ENCODE peak calls at places on chromosome X, in six cellular contexts. H is HCT116, A is K562, P is SK-N-SH, K is H1, G is HepG2. V is an unnamed sample. For H4K20me1, the result is how much of the 10 kb centered on the place peaks cover.

GRCh38 chrX:110188701-110189558 is 129.0 kb downstream of the AMMECR1 start:
- DNase-seq in G (no peak), H (no peak), K (no peak), P (no peak), A (no peak), V (no peak)

GRCh38 chrX:69093960-69094935 is 71.0 kb downstream of the PJA1 start:
- DNase-seq in K (peak), G (peak), P (peak), A (peak), H (peak), V (no peak)

GRCh38 chrX:153934473-153935325 is at the start of gene NAA10:
- DNase-seq in H (no peak), P (peak), G (peak), A (peak), K (peak), V (no peak)

GRCh38 chrX:109687903-109688302 is 45.2 kb downstream of the ACSL4 start:
- DNase-seq in K (no peak), H (no peak), A (no peak), G (no peak), P (no peak), V (no peak)

GRCh38 chrX:21375795-21376069 is 1.5 kb downstream of the CNKSR2 start:
- DNase-seq in P (peak), K (no peak), H (no peak), A (no peak), G (no peak), V (no peak)

GRCh38 chrX:136251042-136251991 is at the start of gene MAP7D3:
- DNase-seq in K (peak), H (peak), A (peak), P (peak), G (no peak), V (no peak)

GRCh38 chrX:65196758-65197371 is 220.6 kb upstream of the ZC4H2 start:
- DNase-seq in K (peak), G (peak), A (peak), H (no peak), P (no peak), V (no peak)

GRCh38 chrX:154051210-154051810 is 31.6 kb upstream of the IRAK1 start:
- DNase-seq in G (peak), P (peak), K (peak), H (peak), A (peak), V (no peak)

GRCh38 chrX:116694046-116694445 is 231.3 kb upstream of the CT83 start:
- DNase-seq in P (no peak), H (no peak), A (no peak), K (no peak), G (no peak), V (no peak)

GRCh38 chrX:107935664-107936433 is 46.3 kb downstream of the TEX13B start:
- DNase-seq in H (no peak), A (no peak), P (no peak), K (peak), G (no peak), V (no peak)

GRCh38 chrX:30278365-30278764 is 30.8 kb downstream of the NR0B1 start:
- DNase-seq in G (no peak), H (no peak), A (peak), K (no peak), P (no peak), V (no peak)

GRCh38 chrX:66035667-66036066 is 4.2 kb downstream of the VSIG4 start:
- DNase-seq in K (no peak), P (no peak), G (no peak), H (no peak), A (no peak), V (no peak)

GRCh38 chrX:1534321-1535168 is 2.4 kb downstream of the P2RY8 start:
- DNase-seq in G (no peak), K (peak), H (no peak), A (no peak), P (no peak), V (no peak)

GRCh38 chrX:150693782-150694574 is 782 bp downstream of the MTMR1 start:
- DNase-seq in H (peak), P (peak), K (peak), A (peak), G (peak), V (no peak)

GRCh38 chrX:29690061-29690460 is 525.3 kb upstream of the MAGEB2 start:
- DNase-seq in P (no peak), H (no peak), G (no peak), K (no peak), A (no peak), V (no peak)

GRCh38 chrX:154094833-154095232 is 2.7 kb downstream of the MECP2 start:
- DNase-seq in H (no peak), P (no peak), G (no peak), K (no peak), A (no peak), V (no peak)

GRCh38 chrX:79290596-79290995 is 76.5 kb downstream of the ITM2A start:
- DNase-seq in A (no peak), P (no peak), K (no peak), G (no peak), H (no peak), V (no peak)

DNA sequence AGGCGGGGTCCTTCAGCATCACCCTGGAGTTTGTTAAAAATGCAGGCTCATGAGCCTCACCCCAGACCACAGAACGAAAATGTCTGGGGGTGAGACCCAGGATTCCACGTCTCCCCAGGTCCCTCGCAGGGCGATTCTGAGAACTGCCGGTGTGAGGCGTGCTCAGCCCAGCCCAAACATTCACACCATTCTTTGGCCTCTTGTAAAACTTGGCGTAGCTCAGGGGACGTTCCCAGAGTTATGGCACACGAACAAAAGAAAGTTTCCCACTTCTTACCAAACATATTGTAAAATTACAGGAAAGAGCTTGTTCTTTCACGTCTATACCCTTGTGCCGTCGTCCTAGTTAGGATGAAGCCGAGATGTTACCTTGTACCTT is 12.9 kb downstream of the CD99 start:
- DNase-seq in H (no peak), K (no peak), P (no peak), G (no peak), A (no peak), V (no peak)
- H4K20me1 ChIP-seq in H (under half), K (under half), P (under half), G (under half), A (under half), V (under half)

DNA sequence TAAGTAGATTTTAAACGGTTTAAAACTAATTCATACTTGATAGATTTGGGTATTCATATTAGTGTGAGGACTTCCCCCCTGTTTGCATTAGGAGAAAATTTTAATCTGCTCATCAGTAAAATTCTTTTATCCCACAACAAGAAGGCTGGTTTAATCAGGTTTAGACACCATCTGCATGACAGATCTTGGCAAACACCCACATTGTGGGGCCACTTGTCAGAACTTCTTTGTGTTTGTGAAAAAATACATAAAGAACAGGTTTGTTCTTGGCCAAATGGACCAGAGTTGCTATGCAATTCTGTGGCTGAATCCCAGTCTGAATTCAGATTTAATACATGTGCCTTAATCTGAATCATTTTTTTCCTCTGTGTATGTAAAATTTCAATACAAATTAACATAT is 121.1 kb downstream of the REPS2 start:
- DNase-seq in G (no peak), A (no peak), H (no peak), P (peak), K (no peak), V (no peak)
- TF ChIP-seq YY1 in G (no peak), A (no peak), H (no peak), P (no peak), K (no peak), V (no peak)

DNA sequence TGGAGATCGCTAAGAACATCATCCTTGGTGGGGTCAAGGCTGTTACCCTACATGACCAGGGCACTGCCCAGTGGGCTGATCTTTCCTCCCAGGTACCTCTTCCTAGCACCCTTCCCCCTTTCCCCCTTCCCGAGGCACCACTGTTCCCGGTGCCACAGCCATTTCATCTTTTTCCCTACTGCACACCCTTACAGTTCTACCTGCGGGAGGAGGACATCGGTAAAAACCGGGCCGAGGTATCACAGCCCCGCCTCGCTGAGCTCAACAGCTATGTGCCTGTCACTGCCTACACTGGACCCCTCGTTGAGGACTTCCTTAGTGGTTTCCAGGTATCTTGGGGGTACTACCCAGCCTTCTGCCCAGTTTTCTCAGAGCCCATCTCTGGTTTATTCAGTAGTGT is 5.7 kb downstream of the UBA1 start:
- DNase-seq in K (no peak), P (no peak), H (no peak), G (no peak), A (no peak), V (no peak)
- H4K20me1 ChIP-seq in K (under half), P (half or more), H (under half), G (under half), A (under half), V (under half)

DNA sequence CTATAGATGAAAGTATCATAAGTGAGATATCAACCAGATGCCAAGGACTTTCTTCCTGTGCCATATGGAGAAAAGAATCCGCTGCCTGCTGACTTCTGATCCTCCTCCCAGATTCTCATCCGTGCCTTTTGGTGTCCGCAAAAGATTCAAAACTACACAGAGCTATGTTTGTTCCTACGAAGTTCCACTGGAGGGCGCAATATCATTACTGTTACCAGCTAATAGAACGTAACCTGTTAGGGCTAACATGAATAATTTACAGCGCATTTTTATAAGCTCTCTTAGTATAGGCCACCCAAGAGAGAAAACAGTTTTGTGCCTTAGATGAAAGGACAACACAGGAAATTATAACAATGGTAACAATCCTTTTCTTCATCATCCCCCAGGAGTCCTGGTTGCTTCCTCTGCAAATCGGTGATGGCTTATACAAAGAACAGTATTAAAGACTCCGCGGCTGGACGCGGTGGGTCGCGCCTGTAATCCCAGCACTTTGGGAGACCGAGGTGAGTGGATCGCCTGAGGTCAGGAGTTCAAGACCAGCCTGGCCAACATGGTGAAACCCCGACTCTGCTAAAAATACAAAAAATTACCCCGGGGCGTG is 22.8 kb upstream of the CENPVL3 start:
- DNase-seq in G (peak), H (peak), A (peak), P (peak), K (no peak), V (no peak)
- TF ChIP-seq YY1 in G (no peak), H (no peak), A (no peak), P (no peak), K (no peak), V (no peak)

DNA sequence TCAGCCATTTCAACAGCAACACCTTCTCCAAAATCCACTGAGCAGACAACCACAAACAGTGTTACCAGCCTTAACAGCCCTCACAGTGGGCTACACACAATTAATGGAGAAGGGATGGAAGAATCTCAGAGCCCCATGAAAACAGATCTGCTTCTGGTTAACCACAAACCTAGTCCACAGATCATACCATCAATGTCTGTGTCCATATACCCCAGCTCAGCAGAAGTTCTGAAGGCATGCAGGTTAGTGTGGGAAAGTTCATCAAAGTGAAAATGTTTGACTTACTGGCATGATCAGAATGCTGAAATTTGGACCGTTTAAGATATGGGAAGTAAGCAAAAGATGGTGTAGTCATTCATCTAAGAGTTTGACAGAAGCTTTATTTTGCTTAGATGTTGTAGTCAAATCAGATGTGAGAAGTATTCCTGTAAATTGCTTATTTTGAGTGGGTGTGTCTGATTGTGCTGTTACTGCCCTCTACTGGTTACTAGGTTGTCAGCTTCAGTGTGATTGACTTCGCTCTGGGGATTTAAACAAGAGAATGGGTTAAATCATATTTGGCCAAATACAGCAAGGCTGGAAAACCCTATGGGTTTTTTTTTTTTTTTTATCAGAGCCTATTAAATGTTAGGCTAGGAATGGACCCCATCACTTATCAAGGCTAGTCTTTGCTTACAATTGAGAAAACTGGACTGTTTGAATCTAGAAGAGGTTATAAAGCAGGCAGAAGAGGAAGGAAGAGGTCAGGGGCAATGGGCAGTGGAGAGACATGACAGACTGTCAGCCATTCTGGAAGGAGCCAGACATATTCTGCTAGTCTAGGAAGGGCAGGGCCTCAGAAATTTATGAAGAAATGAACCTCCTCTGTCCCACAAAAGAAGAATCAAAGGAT is 130.3 kb downstream of the DIPK2B start:
- DNase-seq in A (peak), H (peak), P (peak), G (peak), K (no peak), V (peak)
- H4K20me1 ChIP-seq in A (under half), H (under half), P (under half), G (under half), K (under half), V (under half)

DNA sequence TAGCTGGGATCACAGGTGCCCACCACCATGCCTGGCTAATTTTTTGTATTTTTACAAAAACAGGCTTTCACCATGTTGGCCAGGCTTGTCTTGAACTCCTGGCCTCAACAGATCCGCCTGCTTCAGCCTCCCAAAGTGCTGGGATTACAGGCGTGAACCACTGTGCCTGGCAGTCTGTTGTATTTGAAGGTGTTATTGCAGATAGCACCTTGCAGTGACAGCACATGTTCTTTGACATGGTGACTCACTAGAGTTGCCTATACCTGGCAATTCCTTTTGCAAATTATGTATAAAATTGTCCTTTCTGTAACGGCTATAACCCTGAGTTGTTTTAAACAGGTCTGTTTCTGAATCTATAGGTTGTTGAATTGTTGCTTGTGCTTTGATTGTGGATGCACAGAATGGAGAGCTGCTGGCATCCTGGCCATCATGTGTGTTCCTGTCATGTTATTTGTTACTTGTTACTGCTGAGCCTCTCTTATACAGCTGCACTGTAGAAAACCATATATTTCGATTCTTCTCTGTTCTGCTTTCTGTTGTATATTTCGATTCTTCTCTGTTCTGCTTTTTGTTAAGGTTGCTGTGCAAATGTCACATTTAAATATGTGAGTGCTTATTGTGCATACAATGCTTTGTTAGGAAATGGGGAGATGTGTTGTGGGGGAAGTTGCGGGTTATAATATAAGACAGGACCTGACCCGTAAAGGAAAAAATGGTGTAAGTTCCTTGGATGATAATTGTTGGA is 8.1 kb downstream of the OGT start:
- DNase-seq in A (peak), K (no peak), H (no peak), G (no peak), P (no peak), V (no peak)
- TF ChIP-seq YY1 in A (no peak), K (no peak), H (no peak), G (no peak), P (no peak), V (no peak)

GRCh38 chrX:2697741-2698294 is 6.7 kb downstream of the CD99 start:
- DNase-seq in H (no peak), G (no peak), P (no peak), K (no peak), A (no peak), V (peak)
- H4K20me1 ChIP-seq in H (under half), G (under half), P (under half), K (under half), A (under half), V (under half)

GRCh38 chrX:118755633-118756032 is 28.2 kb downstream of the IL13RA1 start:
- DNase-seq in P (no peak), A (no peak), K (no peak), H (no peak), G (no peak), V (no peak)

GRCh38 chrX:118760025-118760424 is 32.6 kb downstream of the IL13RA1 start:
- DNase-seq in P (no peak), G (no peak), H (no peak), K (no peak), A (no peak), V (no peak)

GRCh38 chrX:118751950-118752783 is 24.8 kb downstream of the IL13RA1 start:
- DNase-seq in H (no peak), K (no peak), G (no peak), A (no peak), P (no peak), V (peak)

GRCh38 chrX:118758511-118758910 is 31.1 kb downstream of the IL13RA1 start:
- DNase-seq in G (no peak), K (no peak), A (no peak), H (no peak), P (no peak), V (no peak)

DNA sequence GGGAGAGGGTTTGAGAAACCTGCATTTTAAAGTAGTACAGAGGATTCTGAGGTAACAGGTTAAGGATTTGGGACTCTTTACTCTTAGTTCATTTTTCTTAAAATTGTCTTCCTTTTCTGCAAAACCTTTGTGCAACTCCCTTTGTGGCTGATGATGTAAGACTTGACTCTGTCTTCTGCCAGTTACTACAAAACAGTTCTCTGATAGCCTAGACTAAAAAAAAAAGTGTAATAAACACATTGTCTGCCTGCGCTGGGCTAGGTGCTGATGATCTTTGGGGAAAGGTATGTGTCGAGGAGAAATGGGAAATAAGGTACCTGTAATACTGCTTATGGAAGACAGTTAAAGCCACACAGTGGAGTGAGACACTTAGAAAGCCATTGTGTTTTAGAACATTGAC is 28.7 kb downstream of the IL13RA1 start:
- DNase-seq in P (no peak), K (no peak), A (no peak), H (no peak), G (no peak), V (no peak)
- TF ChIP-seq YY1 in P (no peak), K (no peak), A (no peak), H (no peak), G (no peak), V (no peak)

V was measured in GM12878.